ENCODE peak calls at places on chromosomes 11 and 22, in four cellular contexts. One of them, this sample, is unnamed.

GRCh38 chr22:24824915-24825314 is 18.9 kb downstream of the SGSM1 start:
- DNase-seq in OCI-LY7: no peak
- DNase-seq in astrocyte of the spinal cord: no peak
- DNase-seq in stomach: no peak
- DNase-seq in this sample: no peak

GRCh38 chr11:69463181-69463891 is 18.1 kb upstream of the LINC01488 start:
- DNase-seq in OCI-LY7: no peak
- DNase-seq in astrocyte of the spinal cord: peak; percentile 76
- DNase-seq in stomach: no peak
- DNase-seq in this sample: peak; percentile 79

GRCh38 chr11:77109236-77110019 is 6.8 kb downstream of the OMP start:
- DNase-seq in OCI-LY7: no peak
- DNase-seq in stomach: no peak
- DNase-seq in astrocyte of the spinal cord: peak; percentile 39
- DNase-seq in this sample: peak; percentile 81

GRCh38 chr11:924406-925157 is 1.1 kb upstream of the AP2A2 start:
- DNase-seq in OCI-LY7: no peak
- DNase-seq in stomach: no peak
- DNase-seq in astrocyte of the spinal cord: no peak
- DNase-seq in this sample: no peak

GRCh38 chr22:49534386-49534785 is 293.3 kb downstream of the BRD1 start:
- DNase-seq in OCI-LY7: no peak
- DNase-seq in astrocyte of the spinal cord: no peak
- DNase-seq in stomach: no peak
- DNase-seq in this sample: no peak

GRCh38 chr11:47980907-47981621 is 705 bp downstream of the PTPRJ start:
- DNase-seq in astrocyte of the spinal cord: no peak
- DNase-seq in OCI-LY7: peak; percentile 67
- DNase-seq in stomach: peak; percentile 65
- DNase-seq in this sample: no peak

GRCh38 chr11:108726077-108726800 is 61.4 kb downstream of the DDX10 start:
- DNase-seq in stomach: no peak
- DNase-seq in OCI-LY7: no peak
- DNase-seq in astrocyte of the spinal cord: no peak
- DNase-seq in this sample: no peak

GRCh38 chr11:120337133-120337895 is 1.1 kb downstream of the ARHGEF12 start:
- DNase-seq in OCI-LY7: peak; percentile 21
- DNase-seq in stomach: no peak
- DNase-seq in astrocyte of the spinal cord: no peak
- DNase-seq in this sample: peak; percentile 28

GRCh38 chr11:31702966-31703365 is 108.2 kb downstream of the PAX6 start:
- DNase-seq in OCI-LY7: no peak
- DNase-seq in stomach: no peak
- DNase-seq in astrocyte of the spinal cord: peak; percentile 9
- DNase-seq in this sample: peak; percentile 71

GRCh38 chr11:71248656-71249055 is 3.7 kb downstream of the SHANK2 start:
- DNase-seq in OCI-LY7: no peak
- DNase-seq in stomach: no peak
- DNase-seq in astrocyte of the spinal cord: no peak
- DNase-seq in this sample: no peak

GRCh38 chr11:108897071-108897481 is 232.2 kb downstream of the DDX10 start:
- DNase-seq in OCI-LY7: no peak
- DNase-seq in stomach: no peak
- DNase-seq in astrocyte of the spinal cord: peak; percentile 69
- DNase-seq in this sample: no peak

GRCh38 chr22:19446603-19447387 is 716 bp downstream of the C22orf39 start:
- DNase-seq in stomach: no peak
- DNase-seq in astrocyte of the spinal cord: no peak
- DNase-seq in OCI-LY7: no peak
- DNase-seq in this sample: peak; percentile 17

GRCh38 chr11:71999360-71999759 is 651 bp downstream of the IL18BP start:
- DNase-seq in astrocyte of the spinal cord: peak; percentile 27
- DNase-seq in OCI-LY7: no peak
- DNase-seq in stomach: peak; percentile 47
- DNase-seq in this sample: peak; percentile 47

GRCh38 chr11:101487775-101488174 is 96.0 kb downstream of the TRPC6 start:
- DNase-seq in stomach: no peak
- DNase-seq in OCI-LY7: no peak
- DNase-seq in astrocyte of the spinal cord: peak; percentile 12
- DNase-seq in this sample: peak; percentile 73

GRCh38 chr11:27795955-27796861 is 96.0 kb upstream of the BDNF start:
- DNase-seq in OCI-LY7: no peak
- DNase-seq in astrocyte of the spinal cord: peak; percentile 49
- DNase-seq in stomach: peak; percentile 26
- DNase-seq in this sample: no peak

GRCh38 chr11:117911694-117912093 is 17.5 kb downstream of the TMPRSS13 start:
- DNase-seq in stomach: no peak
- DNase-seq in astrocyte of the spinal cord: no peak
- DNase-seq in OCI-LY7: no peak
- DNase-seq in this sample: no peak

GRCh38 chr11:113618360-113618759 is 87.7 kb downstream of the TMPRSS5 start:
- DNase-seq in OCI-LY7: no peak
- DNase-seq in stomach: no peak
- DNase-seq in astrocyte of the spinal cord: peak; percentile 63
- DNase-seq in this sample: peak; percentile 25

GRCh38 chr11:16840951-16841350 is 102.5 kb downstream of the C11orf58 start:
- DNase-seq in OCI-LY7: no peak
- DNase-seq in stomach: no peak
- DNase-seq in astrocyte of the spinal cord: no peak
- DNase-seq in this sample: no peak

GRCh38 chr22:45671783-45672563 is at the start of gene ATXN10:
- DNase-seq in OCI-LY7: peak; percentile 82
- DNase-seq in stomach: peak; percentile 48
- DNase-seq in astrocyte of the spinal cord: peak; percentile 76
- DNase-seq in this sample: peak; percentile 65

GRCh38 chr11:58994171-58994570 is 54.9 kb downstream of the GLYATL1 start:
- DNase-seq in astrocyte of the spinal cord: no peak
- DNase-seq in stomach: no peak
- DNase-seq in OCI-LY7: no peak
- DNase-seq in this sample: no peak

GRCh38 chr11:96074551-96075309 is 150.8 kb upstream of the MTMR2 start:
- DNase-seq in astrocyte of the spinal cord: no peak
- DNase-seq in OCI-LY7: no peak
- DNase-seq in stomach: no peak
- DNase-seq in this sample: no peak

GRCh38 chr11:1832181-1832988 is 2.4 kb upstream of the SYT8 start:
- DNase-seq in stomach: peak; percentile 68
- DNase-seq in OCI-LY7: peak; percentile 58
- DNase-seq in astrocyte of the spinal cord: peak; percentile 14
- DNase-seq in this sample: no peak

GRCh38 chr11:8328848-8329330 is 65.2 kb upstream of the LMO1 start:
- DNase-seq in stomach: peak; percentile 81
- DNase-seq in astrocyte of the spinal cord: peak; percentile 78
- DNase-seq in OCI-LY7: peak; percentile 42
- DNase-seq in this sample: peak; percentile 80

GRCh38 chr22:21811982-21812381 is 55.5 kb downstream of the MAPK1 start:
- DNase-seq in OCI-LY7: no peak
- DNase-seq in stomach: no peak
- DNase-seq in astrocyte of the spinal cord: no peak
- DNase-seq in this sample: no peak

GRCh38 chr11:45170484-45170883 is 24.0 kb downstream of the PRDM11 start:
- DNase-seq in stomach: no peak
- DNase-seq in OCI-LY7: no peak
- DNase-seq in astrocyte of the spinal cord: no peak
- DNase-seq in this sample: no peak

GRCh38 chr22:36817429-36817783 is 571 bp upstream of the PVALB start:
- DNase-seq in astrocyte of the spinal cord: no peak
- DNase-seq in stomach: no peak
- DNase-seq in OCI-LY7: no peak
- DNase-seq in this sample: no peak

GRCh38 chr11:118276422-118276821 is 12.3 kb upstream of the MPZL2 start:
- DNase-seq in astrocyte of the spinal cord: no peak
- DNase-seq in stomach: no peak
- DNase-seq in OCI-LY7: no peak
- DNase-seq in this sample: no peak

GRCh38 chr11:1306186-1307162 is 3.0 kb downstream of the TOLLIP start:
- DNase-seq in OCI-LY7: no peak
- DNase-seq in astrocyte of the spinal cord: no peak
- DNase-seq in stomach: peak; percentile 20
- DNase-seq in this sample: no peak

GRCh38 chr11:103358251-103358650 is 249.0 kb downstream of the DYNC2H1 start:
- DNase-seq in astrocyte of the spinal cord: peak; percentile 42
- DNase-seq in stomach: no peak
- DNase-seq in OCI-LY7: no peak
- DNase-seq in this sample: peak; percentile 72

GRCh38 chr11:111195192-111195591 is 50.3 kb upstream of the POU2AF2 start:
- DNase-seq in OCI-LY7: no peak
- DNase-seq in stomach: no peak
- DNase-seq in astrocyte of the spinal cord: no peak
- DNase-seq in this sample: no peak

GRCh38 chr11:22163394-22163797 is 29.5 kb upstream of the ANO5 start:
- DNase-seq in OCI-LY7: no peak
- DNase-seq in astrocyte of the spinal cord: no peak
- DNase-seq in stomach: no peak
- DNase-seq in this sample: no peak

GRCh38 chr22:17576475-17576874 is 13.2 kb downstream of the SLC25A18 start:
- DNase-seq in OCI-LY7: no peak
- DNase-seq in stomach: no peak
- DNase-seq in astrocyte of the spinal cord: peak; percentile 96
- DNase-seq in this sample: peak; percentile 85

GRCh38 chr11:133576351-133576750 is 44.0 kb upstream of the OPCML start:
- DNase-seq in astrocyte of the spinal cord: no peak
- DNase-seq in stomach: no peak
- DNase-seq in OCI-LY7: no peak
- DNase-seq in this sample: no peak

GRCh38 chr11:19951558-19952083 is 208.7 kb downstream of the DBX1 start:
- DNase-seq in astrocyte of the spinal cord: peak; percentile 73
- DNase-seq in stomach: no peak
- DNase-seq in OCI-LY7: peak; percentile 58
- DNase-seq in this sample: peak; percentile 67

GRCh38 chr11:86062719-86063118 is 6.2 kb downstream of the PICALM start:
- DNase-seq in astrocyte of the spinal cord: peak; percentile 44
- DNase-seq in OCI-LY7: peak; percentile 40
- DNase-seq in stomach: no peak
- DNase-seq in this sample: peak; percentile 21

GRCh38 chr11:17991799-17992433 is 20.9 kb downstream of the SERGEF start:
- DNase-seq in astrocyte of the spinal cord: peak; percentile 64
- DNase-seq in stomach: peak; percentile 34
- DNase-seq in OCI-LY7: peak; percentile 68
- DNase-seq in this sample: peak; percentile 66

GRCh38 chr22:28978863-28979799 is 82.5 kb downstream of the C22orf31 start:
- DNase-seq in astrocyte of the spinal cord: no peak
- DNase-seq in OCI-LY7: no peak
- DNase-seq in stomach: no peak
- DNase-seq in this sample: peak; percentile 44

GRCh38 chr22:28976588-28976987 is 85.0 kb downstream of the C22orf31 start:
- DNase-seq in stomach: no peak
- DNase-seq in astrocyte of the spinal cord: peak; percentile 84
- DNase-seq in OCI-LY7: no peak
- DNase-seq in this sample: peak; percentile 88

GRCh38 chr22:28978158-28978557 is 83.5 kb downstream of the C22orf31 start:
- DNase-seq in astrocyte of the spinal cord: peak; percentile 53
- DNase-seq in OCI-LY7: no peak
- DNase-seq in stomach: no peak
- DNase-seq in this sample: peak; percentile 69

GRCh38 chr22:28977481-28977971 is 84.1 kb downstream of the C22orf31 start:
- DNase-seq in astrocyte of the spinal cord: peak; percentile 72
- DNase-seq in stomach: peak; percentile 31
- DNase-seq in OCI-LY7: no peak
- DNase-seq in this sample: peak; percentile 32

GRCh38 chr22:28977050-28977449 is 84.6 kb downstream of the C22orf31 start:
- DNase-seq in stomach: no peak
- DNase-seq in OCI-LY7: no peak
- DNase-seq in astrocyte of the spinal cord: peak; percentile 34
- DNase-seq in this sample: no peak
- H3K4me3 ChIP-seq in stomach: peak overlapping the region; percentile 13
- H3K4me3 ChIP-seq in OCI-LY7: no peak overlapping the region
- H3K4me3 ChIP-seq in astrocyte of the spinal cord: no peak overlapping the region
- H3K4me3 ChIP-seq in this sample: no peak overlapping the region

GRCh38 chr11:75839851-75840250 is 24.8 kb downstream of the UVRAG start:
- DNase-seq in OCI-LY7: no peak
- DNase-seq in astrocyte of the spinal cord: no peak
- DNase-seq in stomach: no peak
- DNase-seq in this sample: peak; percentile 29

GRCh38 chr11:75836422-75836821 is 21.4 kb downstream of the UVRAG start:
- DNase-seq in stomach: no peak
- DNase-seq in OCI-LY7: no peak
- DNase-seq in astrocyte of the spinal cord: no peak
- DNase-seq in this sample: no peak

GRCh38 chr11:75831915-75832502 is 17.0 kb downstream of the UVRAG start:
- DNase-seq in stomach: no peak
- DNase-seq in astrocyte of the spinal cord: no peak
- DNase-seq in OCI-LY7: no peak
- DNase-seq in this sample: no peak

GRCh38 chr11:75840560-75840959 is 25.6 kb downstream of the UVRAG start:
- DNase-seq in stomach: no peak
- DNase-seq in astrocyte of the spinal cord: no peak
- DNase-seq in OCI-LY7: no peak
- DNase-seq in this sample: no peak

GRCh38 chr11:75834728-75835127 is 19.7 kb downstream of the UVRAG start:
- DNase-seq in astrocyte of the spinal cord: no peak
- DNase-seq in OCI-LY7: no peak
- DNase-seq in stomach: no peak
- DNase-seq in this sample: no peak
- TF ChIP-seq CTCF in astrocyte of the spinal cord: no peak
- TF ChIP-seq CTCF in OCI-LY7: no peak
- TF ChIP-seq CTCF in stomach: no peak
- TF ChIP-seq CTCF in this sample: no peak

GRCh38 chr11:57499413-57499982 is 16.0 kb downstream of the SLC43A1 start:
- DNase-seq in astrocyte of the spinal cord: peak; percentile 93
- DNase-seq in stomach: peak; percentile 97
- DNase-seq in OCI-LY7: no peak
- DNase-seq in this sample: peak; percentile 86
- H3K4me3 ChIP-seq in astrocyte of the spinal cord: peak overlapping the region; percentile 27
- H3K4me3 ChIP-seq in stomach: peak overlapping the region; percentile 32
- H3K4me3 ChIP-seq in OCI-LY7: no peak overlapping the region
- H3K4me3 ChIP-seq in this sample: peak overlapping the region; percentile 39

GRCh38 chr11:11786771-11787170 is 55.0 kb upstream of the USP47 start:
- DNase-seq in OCI-LY7: no peak
- DNase-seq in stomach: no peak
- DNase-seq in astrocyte of the spinal cord: peak; percentile 28
- DNase-seq in this sample: peak; percentile 46
- TF ChIP-seq CTCF in OCI-LY7: peak; percentile 54
- TF ChIP-seq CTCF in stomach: no peak
- TF ChIP-seq CTCF in astrocyte of the spinal cord: peak; percentile 64
- TF ChIP-seq CTCF in this sample: peak; percentile 66

This sample was measured in fibroblast of mammary gland.